ENCODE peak calls at places on chromosomes 2 and 18, in seven cellular contexts. B is lower lobe of right lung; X is hepatocyte; N is effector memory CD8-positive, alpha-beta T cell; K is CD4-positive, CD25-positive, alpha-beta regulatory T cell; Z is HAP-1; Q is stimulated activated CD4-positive, alpha-beta T cell treated with anti-CD3 and anti-CD28 coated beads, Interleukin-15, amount 100 ng/mL, for 24 hours. D is an unnamed sample.

GRCh38 chr18:77250501-77250925 is 865 bp downstream of the GALR1 start:
- DNase-seq in Q (peak), B (no peak), Z (no peak), K (no peak), N (no peak), X (no peak), D (no peak)

GRCh38 chr2:226699321-226699720 is 100.3 kb downstream of the IRS1 start:
- DNase-seq in Q (no peak), K (no peak), X (peak), Z (no peak), B (no peak), N (no peak), D (peak)

GRCh38 chr18:74980669-74981068 is 228.3 kb downstream of the PTGR3 start:
- DNase-seq in K (no peak), Z (no peak), N (no peak), Q (no peak), X (no peak), B (no peak), D (no peak)

GRCh38 chr2:235614900-235615712 is 121.3 kb downstream of the AGAP1 start:
- DNase-seq in Q (no peak), B (no peak), N (no peak), Z (no peak), X (no peak), K (no peak), D (peak)

GRCh38 chr2:45006942-45007287 is 2.3 kb downstream of the SIX2 start:
- DNase-seq in X (no peak), Z (no peak), K (no peak), N (no peak), Q (no peak), B (no peak), D (no peak)

GRCh38 chr2:25473758-25474335 is 132.1 kb upstream of the DNMT3A start:
- DNase-seq in Z (peak), B (peak), X (no peak), K (no peak), Q (no peak), N (no peak), D (no peak)

GRCh38 chr2:127226520-127227263 is 6.6 kb upstream of the CYP27C1 start:
- DNase-seq in X (peak), K (no peak), B (peak), Q (peak), N (no peak), Z (no peak), D (peak)

GRCh38 chr2:24766609-24767008 is 26.6 kb downstream of the PTRHD1 start:
- DNase-seq in X (no peak), N (no peak), Z (no peak), K (no peak), Q (peak), B (no peak), D (no peak)

GRCh38 chr2:25323042-25323514 is 18.6 kb downstream of the DNMT3A start:
- DNase-seq in Q (peak), Z (no peak), X (no peak), N (peak), B (no peak), K (peak), D (no peak)

GRCh38 chr2:8684421-8684884 is 2.6 kb downstream of the ID2 start:
- DNase-seq in Q (peak), K (no peak), X (no peak), N (peak), Z (peak), B (no peak), D (no peak)

GRCh38 chr2:240162531-240162930 is 22.1 kb upstream of the OTOS start:
- DNase-seq in B (peak), N (no peak), Z (no peak), Q (no peak), K (no peak), X (no peak), D (no peak)

GRCh38 chr18:6521804-6522418 is 107.2 kb upstream of the L3MBTL4 start:
- DNase-seq in X (peak), B (no peak), Z (no peak), Q (peak), N (no peak), K (no peak), D (no peak)

GRCh38 chr2:237699870-237700582 is 72.6 kb downstream of the LRRFIP1 start:
- DNase-seq in X (no peak), Z (no peak), N (no peak), Q (no peak), B (no peak), K (no peak), D (no peak)

GRCh38 chr18:26756556-26756955 is 109.0 kb downstream of the AQP4 start:
- DNase-seq in X (no peak), N (no peak), Q (no peak), B (no peak), Z (no peak), K (no peak), D (no peak)

GRCh38 chr2:71940695-71941094 is 207.0 kb downstream of the CYP26B1 start:
- DNase-seq in X (no peak), Z (no peak), B (no peak), N (no peak), K (no peak), Q (no peak), D (no peak)

GRCh38 chr2:160650196-160651108 is 156.8 kb upstream of the RBMS1 start:
- DNase-seq in X (no peak), N (no peak), B (no peak), K (no peak), Z (no peak), Q (no peak), D (no peak)